ENCODE peak calls at places on chromosomes 7 and 10, in seven cellular contexts. F, G, X, J, A, N and U are unnamed samples.

GRCh38 chr10:124032982-124033886 is 60.2 kb downstream of the CHST15 start:
- DNase-seq in J (no peak), X (no peak), F (no peak), G (no peak), N (no peak), A (peak; percentile 77), U (no peak)

GRCh38 chr10:10977978-10978377 is 39.7 kb upstream of the CELF2 start:
- DNase-seq in G (no peak), F (no peak), J (no peak), N (no peak), A (peak; percentile 68), X (no peak), U (no peak)

GRCh38 chr7:138837627-138838026 is 39.6 kb upstream of the ATP6V0A4 start:
- DNase-seq in G (no peak), A (no peak), J (no peak), N (no peak), F (no peak), X (peak; percentile 15), U (no peak)

GRCh38 chr10:63247771-63248170 is 114.6 kb downstream of the NRBF2 start:
- DNase-seq in G (no peak), A (no peak), X (no peak), J (no peak), N (no peak), F (no peak), U (no peak)

GRCh38 chr7:73397521-73397934 is 36.0 kb upstream of the FZD9 start:
- DNase-seq in X (no peak), G (no peak), N (no peak), A (no peak), J (no peak), F (no peak), U (peak; percentile 68)

GRCh38 chr7:86867163-86867762 is 192.2 kb downstream of the ELAPOR2 start:
- DNase-seq in X (no peak), F (no peak), J (peak; percentile 67), N (no peak), G (no peak), A (no peak), U (peak; percentile 9)

GRCh38 chr7:24169077-24169624 is 114.8 kb upstream of the NPY start:
- DNase-seq in A (no peak), J (no peak), G (no peak), X (no peak), N (no peak), F (no peak), U (no peak)

GRCh38 chr10:131065673-131066331 is 245.7 kb downstream of the TCERG1L start:
- DNase-seq in J (no peak), F (no peak), A (no peak), G (no peak), N (no peak), X (no peak), U (no peak)

GRCh38 chr10:1643161-1643910 is 94.0 kb downstream of the ADARB2 start:
- DNase-seq in F (peak; percentile 45), J (no peak), N (no peak), G (no peak), X (no peak), A (no peak), U (peak; percentile 58)

GRCh38 chr7:40899151-40899550 is 764.3 kb downstream of the SUGCT start:
- DNase-seq in A (no peak), F (no peak), N (peak; percentile 42), J (no peak), G (no peak), X (no peak), U (no peak)

GRCh38 chr10:22433875-22434274 is 88.6 kb downstream of the SPAG6 start:
- DNase-seq in G (no peak), F (no peak), A (peak; percentile 66), X (no peak), J (peak; percentile 63), N (peak; percentile 66), U (no peak)

GRCh38 chr10:117460846-117461765 is 81.4 kb upstream of the EMX2 start:
- DNase-seq in A (peak; percentile 87), G (no peak), X (no peak), N (no peak), F (no peak), J (no peak), U (no peak)

GRCh38 chr7:106635411-106635810 is 25.5 kb downstream of the CCDC71L start:
- DNase-seq in X (no peak), F (no peak), G (no peak), A (no peak), J (no peak), N (no peak), U (no peak)

GRCh38 chr10:97096327-97097153 is 89.2 kb downstream of the SLIT1 start:
- DNase-seq in A (no peak), G (no peak), X (no peak), J (no peak), F (no peak), N (no peak), U (peak; percentile 75)

GRCh38 chr10:13945760-13946460 is 359.1 kb downstream of the PRPF18 start:
- DNase-seq in F (no peak), A (no peak), X (no peak), G (peak; percentile 5), J (peak; percentile 24), N (no peak), U (no peak)

GRCh38 chr7:45089314-45089891 is 634 bp upstream of the NACAD start:
- DNase-seq in N (no peak), X (peak; percentile 55), G (peak; percentile 38), F (peak; percentile 80), J (peak; percentile 98), A (peak; percentile 76), U (peak; percentile 95)